ENCODE peak calls at places on chromosomes 5 and 9, in four cellular contexts. One of them, this sample, is unnamed.
A peak's percentile ranks its signal among the peaks of the same experiment; 100 is the strongest.

GRCh38 chr5:133245191-133246052 is 193.6 kb downstream of the HSPA4 start:
- DNase-seq in IMR-90: peak; percentile 99
- DNase-seq in HepG2: peak; percentile 40
- DNase-seq in AG10803: peak; percentile 69
- DNase-seq in this sample: peak; percentile 92

GRCh38 chr5:39420482-39421145 is 4.2 kb downstream of the DAB2 start:
- DNase-seq in IMR-90: peak; percentile 71
- DNase-seq in AG10803: peak; percentile 90
- DNase-seq in HepG2: no peak
- DNase-seq in this sample: peak; percentile 90

GRCh38 chr5:83993803-83994202 is 273.1 kb upstream of the HAPLN1 start:
- DNase-seq in AG10803: no peak
- DNase-seq in HepG2: no peak
- DNase-seq in IMR-90: peak; percentile 16
- DNase-seq in this sample: no peak

GRCh38 chr9:87276327-87276841 is 221.3 kb upstream of the DAPK1 start:
- DNase-seq in HepG2: no peak
- DNase-seq in IMR-90: peak; percentile 73
- DNase-seq in AG10803: peak; percentile 94
- DNase-seq in this sample: peak; percentile 92

GRCh38 chr5:31741496-31741895 is 102.6 kb downstream of the PDZD2 start:
- DNase-seq in AG10803: no peak
- DNase-seq in IMR-90: no peak
- DNase-seq in HepG2: no peak
- DNase-seq in this sample: no peak

GRCh38 chr5:110441035-110441434 is 285.4 kb downstream of the TMEM232 start:
- DNase-seq in IMR-90: peak; percentile 31
- DNase-seq in HepG2: peak; percentile 37
- DNase-seq in AG10803: peak; percentile 58
- DNase-seq in this sample: peak; percentile 40

GRCh38 chr9:91138760-91139159 is 223.0 kb downstream of the AUH start:
- DNase-seq in AG10803: peak; percentile 55
- DNase-seq in IMR-90: peak; percentile 93
- DNase-seq in HepG2: peak; percentile 54
- DNase-seq in this sample: no peak

GRCh38 chr5:5702934-5703333 is 280.5 kb downstream of the ICE1 start:
- DNase-seq in HepG2: no peak
- DNase-seq in AG10803: no peak
- DNase-seq in IMR-90: no peak
- DNase-seq in this sample: no peak

GRCh38 chr5:142235050-142235797 is 89.6 kb downstream of the SPRY4 start:
- DNase-seq in HepG2: no peak
- DNase-seq in AG10803: no peak
- DNase-seq in IMR-90: no peak
- DNase-seq in this sample: no peak

GRCh38 chr9:35914307-35914807 is 5.1 kb downstream of the SPAAR start:
- DNase-seq in IMR-90: peak; percentile 47
- DNase-seq in HepG2: peak; percentile 85
- DNase-seq in AG10803: peak; percentile 31
- DNase-seq in this sample: peak; percentile 70

GRCh38 chr9:116103976-116104820 is 49.4 kb upstream of the PAPPA start:
- DNase-seq in HepG2: no peak
- DNase-seq in AG10803: peak; percentile 44
- DNase-seq in IMR-90: peak; percentile 62
- DNase-seq in this sample: peak; percentile 28

GRCh38 chr5:1005904-1006655 is 2.5 kb upstream of the NKD2 start:
- DNase-seq in IMR-90: no peak
- DNase-seq in AG10803: no peak
- DNase-seq in HepG2: no peak
- DNase-seq in this sample: no peak

GRCh38 chr5:181164076-181164952 is 16.9 kb downstream of the OR2V2 start:
- DNase-seq in AG10803: peak; percentile 21
- DNase-seq in HepG2: no peak
- DNase-seq in IMR-90: peak; percentile 48
- DNase-seq in this sample: no peak

GRCh38 chr5:57338068-57338848 is 144.4 kb downstream of the ACTBL2 start:
- DNase-seq in IMR-90: no peak
- DNase-seq in HepG2: peak; percentile 71
- DNase-seq in AG10803: peak; percentile 15
- DNase-seq in this sample: peak; percentile 57

GRCh38 chr9:132169672-132170392 is 8.0 kb downstream of the NTNG2 start:
- DNase-seq in AG10803: peak; percentile 42
- DNase-seq in IMR-90: peak; percentile 51
- DNase-seq in HepG2: peak; percentile 26
- DNase-seq in this sample: peak; percentile 69

GRCh38 chr5:168477060-168477459 is 9.2 kb upstream of the RARS1 start:
- DNase-seq in AG10803: peak; percentile 80
- DNase-seq in IMR-90: peak; percentile 78
- DNase-seq in HepG2: no peak
- DNase-seq in this sample: peak; percentile 43

GRCh38 chr9:97943308-97943855 is 5.4 kb upstream of the HEMGN start:
- DNase-seq in IMR-90: no peak
- DNase-seq in AG10803: no peak
- DNase-seq in HepG2: no peak
- DNase-seq in this sample: no peak

GRCh38 chr5:8332666-8333444 is 463.9 kb downstream of the MTRR start:
- DNase-seq in IMR-90: no peak
- DNase-seq in AG10803: no peak
- DNase-seq in HepG2: no peak
- DNase-seq in this sample: no peak

GRCh38 chr5:154397652-154398406 is 48.0 kb upstream of the SAP30L start:
- DNase-seq in AG10803: no peak
- DNase-seq in HepG2: no peak
- DNase-seq in IMR-90: no peak
- DNase-seq in this sample: no peak

GRCh38 chr5:148205044-148205813 is 2.4 kb downstream of the SPINK6 start:
- DNase-seq in AG10803: no peak
- DNase-seq in HepG2: no peak
- DNase-seq in IMR-90: no peak
- DNase-seq in this sample: no peak

GRCh38 chr5:1800470-1801060 is 642 bp upstream of the NDUFS6 start:
- DNase-seq in AG10803: no peak
- DNase-seq in IMR-90: no peak
- DNase-seq in HepG2: peak; percentile 25
- DNase-seq in this sample: peak; percentile 32

GRCh38 chr5:169626779-169627178 is 10.3 kb upstream of the DOCK2 start:
- DNase-seq in HepG2: no peak
- DNase-seq in AG10803: peak; percentile 97
- DNase-seq in IMR-90: peak; percentile 95
- DNase-seq in this sample: peak; percentile 96

GRCh38 chr5:122907238-122907637 is 61.8 kb downstream of the SNX24 start:
- DNase-seq in IMR-90: peak; percentile 14
- DNase-seq in HepG2: no peak
- DNase-seq in AG10803: peak; percentile 58
- DNase-seq in this sample: peak; percentile 75

GRCh38 chr5:68027519-68027918 is 188.0 kb upstream of the PIK3R1 start:
- DNase-seq in AG10803: peak; percentile 97
- DNase-seq in IMR-90: peak; percentile 77
- DNase-seq in HepG2: no peak
- DNase-seq in this sample: peak; percentile 56

GRCh38 chr9:78539188-78539587 is 242.3 kb downstream of the PSAT1 start:
- DNase-seq in AG10803: no peak
- DNase-seq in HepG2: no peak
- DNase-seq in IMR-90: no peak
- DNase-seq in this sample: no peak

GRCh38 chr5:179194941-179195381 is 134.8 kb downstream of the ZNF354C start:
- DNase-seq in HepG2: no peak
- DNase-seq in AG10803: no peak
- DNase-seq in IMR-90: no peak
- DNase-seq in this sample: no peak

GRCh38 chr9:91073049-91073810 is 271.6 kb downstream of the SYK start:
- DNase-seq in IMR-90: no peak
- DNase-seq in AG10803: no peak
- DNase-seq in HepG2: no peak
- DNase-seq in this sample: no peak

GRCh38 chr9:113636165-113636564 is 172.6 kb downstream of the RGS3 start:
- DNase-seq in IMR-90: peak; percentile 91
- DNase-seq in HepG2: peak; percentile 55
- DNase-seq in AG10803: no peak
- DNase-seq in this sample: peak; percentile 45

GRCh38 chr5:152505442-152506042 is 100.5 kb upstream of the NMUR2 start:
- DNase-seq in AG10803: peak; percentile 59
- DNase-seq in IMR-90: peak; percentile 27
- DNase-seq in HepG2: peak; percentile 41
- DNase-seq in this sample: peak; percentile 67

GRCh38 chr5:6348476-6349000 is 29.8 kb downstream of the MED10 start:
- DNase-seq in HepG2: no peak
- DNase-seq in IMR-90: no peak
- DNase-seq in AG10803: no peak
- DNase-seq in this sample: no peak

GRCh38 chr5:71830626-71831539 is 111.8 kb downstream of the CARTPT start:
- DNase-seq in IMR-90: peak; percentile 83
- DNase-seq in AG10803: peak; percentile 90
- DNase-seq in HepG2: no peak
- DNase-seq in this sample: peak; percentile 90

GRCh38 chr5:6176294-6176693 is 202.1 kb downstream of the MED10 start:
- DNase-seq in AG10803: no peak
- DNase-seq in IMR-90: no peak
- DNase-seq in HepG2: no peak
- DNase-seq in this sample: no peak

GRCh38 chr9:132589148-132590036 is 7.0 kb downstream of the BARHL1 start:
- DNase-seq in HepG2: no peak
- DNase-seq in IMR-90: no peak
- DNase-seq in AG10803: no peak
- DNase-seq in this sample: no peak

GRCh38 chr9:5773324-5773999 is 59.5 kb downstream of the ERMP1 start:
- DNase-seq in AG10803: peak; percentile 34
- DNase-seq in IMR-90: no peak
- DNase-seq in HepG2: no peak
- DNase-seq in this sample: no peak
- TF ChIP-seq CTCF in AG10803: no peak
- TF ChIP-seq CTCF in IMR-90: no peak
- TF ChIP-seq CTCF in HepG2: peak; percentile 50
- TF ChIP-seq CTCF in this sample: peak; percentile 9

GRCh38 chr9:6759114-6759977 is 1.6 kb downstream of the KDM4C start:
- DNase-seq in HepG2: peak; percentile 32
- DNase-seq in AG10803: peak; percentile 89
- DNase-seq in IMR-90: peak; percentile 82
- DNase-seq in this sample: peak; percentile 88
- H3K4me3 ChIP-seq in HepG2: peak overlapping the region; percentile 95
- H3K4me3 ChIP-seq in AG10803: peak overlapping the region; percentile 93
- H3K4me3 ChIP-seq in IMR-90: peak overlapping the region; percentile 57
- H3K4me3 ChIP-seq in this sample: peak overlapping the region; percentile 94

GRCh38 chr5:95730730-95731570 is at the start of gene RHOBTB3:
- DNase-seq in HepG2: peak; percentile 79
- DNase-seq in AG10803: peak; percentile 94
- DNase-seq in IMR-90: peak; percentile 91
- DNase-seq in this sample: peak; percentile 96
- TF ChIP-seq CTCF in HepG2: peak; percentile 17
- TF ChIP-seq CTCF in AG10803: no peak
- TF ChIP-seq CTCF in IMR-90: no peak
- TF ChIP-seq CTCF in this sample: no peak

GRCh38 chr5:131225282-131225974 is 38.4 kb upstream of the CDC42SE2 start:
- DNase-seq in AG10803: no peak
- DNase-seq in HepG2: no peak
- DNase-seq in IMR-90: no peak
- DNase-seq in this sample: no peak

GRCh38 chr5:131228646-131229045 is 35.2 kb upstream of the CDC42SE2 start:
- DNase-seq in HepG2: no peak
- DNase-seq in AG10803: peak; percentile 6
- DNase-seq in IMR-90: no peak
- DNase-seq in this sample: no peak

GRCh38 chr5:131229623-131230022 is 34.2 kb upstream of the CDC42SE2 start:
- DNase-seq in HepG2: no peak
- DNase-seq in AG10803: no peak
- DNase-seq in IMR-90: no peak
- DNase-seq in this sample: no peak

GRCh38 chr5:131226899-131227298 is 37.0 kb upstream of the CDC42SE2 start:
- DNase-seq in IMR-90: peak; percentile 49
- DNase-seq in HepG2: no peak
- DNase-seq in AG10803: no peak
- DNase-seq in this sample: no peak

DNA sequence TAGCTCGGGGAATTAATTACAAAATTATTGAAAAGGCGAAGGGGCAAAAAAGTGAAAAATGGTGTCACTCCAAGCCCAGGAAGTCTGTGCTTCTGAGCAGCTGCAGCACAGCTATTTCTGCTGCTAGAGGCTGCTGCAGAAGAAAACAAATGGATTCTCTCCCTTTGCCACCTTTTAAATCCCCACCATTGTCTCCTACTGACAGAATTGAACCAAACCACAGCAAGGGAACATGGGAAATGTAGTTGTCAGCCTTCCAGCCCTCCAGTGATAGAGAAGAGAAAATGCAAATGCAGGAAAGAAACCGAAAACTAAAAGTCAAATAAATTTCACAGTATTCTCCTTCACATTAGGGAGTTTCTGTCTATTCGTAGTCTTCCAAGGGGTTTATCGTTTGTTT is 33.4 kb upstream of the CDC42SE2 start:
- DNase-seq in HepG2: peak; percentile 14
- DNase-seq in AG10803: no peak
- DNase-seq in IMR-90: no peak
- DNase-seq in this sample: no peak
- H3K4me3 ChIP-seq in HepG2: no peak overlapping the region
- H3K4me3 ChIP-seq in AG10803: no peak overlapping the region
- H3K4me3 ChIP-seq in IMR-90: no peak overlapping the region
- H3K4me3 ChIP-seq in this sample: no peak overlapping the region

DNA sequence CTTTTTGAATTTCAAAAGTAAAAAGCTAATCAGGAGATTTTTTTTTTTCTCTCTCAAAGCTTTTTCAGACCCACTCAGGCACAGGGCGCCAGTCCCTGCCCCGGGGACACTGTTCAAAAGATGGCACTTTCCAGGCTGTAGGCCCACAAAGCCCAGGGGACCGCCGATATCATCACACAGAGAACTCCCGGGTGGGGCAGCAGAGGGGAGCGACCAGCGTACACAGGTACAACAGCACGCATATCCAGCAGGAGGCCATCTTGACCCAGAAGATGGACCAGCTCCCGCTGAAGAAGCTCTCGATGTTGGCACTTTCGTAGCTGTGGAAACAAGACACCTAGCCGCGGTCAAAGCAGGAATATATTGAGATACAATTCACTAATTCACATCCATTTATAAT is 108.3 kb downstream of the THBS4 start:
- DNase-seq in AG10803: no peak
- DNase-seq in IMR-90: no peak
- DNase-seq in HepG2: no peak
- DNase-seq in this sample: no peak
- TF ChIP-seq CTCF in AG10803: no peak
- TF ChIP-seq CTCF in IMR-90: no peak
- TF ChIP-seq CTCF in HepG2: no peak
- TF ChIP-seq CTCF in this sample: no peak

DNA sequence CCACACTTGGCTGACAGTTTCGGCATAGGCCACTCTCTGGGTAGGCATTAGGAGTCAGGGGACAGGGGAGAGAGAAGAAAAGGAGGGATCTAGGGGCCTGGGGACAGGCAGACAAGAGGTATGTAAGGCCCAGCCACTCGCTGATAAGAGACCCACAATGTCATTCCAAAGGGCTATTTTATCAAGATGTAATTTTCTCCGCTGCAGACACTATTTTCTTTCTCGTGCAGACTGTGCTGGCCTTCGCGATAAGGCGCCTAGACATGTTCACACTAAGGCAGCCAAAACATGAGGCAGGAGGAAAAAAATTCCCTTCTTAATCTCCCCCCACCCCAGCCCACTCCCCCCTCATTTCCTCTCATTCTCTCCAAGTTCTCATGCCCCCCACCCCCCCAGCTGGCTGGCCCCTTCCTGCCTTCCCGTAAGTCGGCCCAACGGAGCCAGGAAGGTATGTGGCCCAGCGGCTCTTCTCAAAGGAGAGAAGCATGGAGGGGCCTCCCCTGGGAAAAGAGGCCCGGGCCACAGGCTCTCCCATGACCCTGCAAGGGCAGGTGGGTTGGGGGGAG is 44.9 kb upstream of the SYNPO start:
- DNase-seq in AG10803: no peak
- DNase-seq in HepG2: no peak
- DNase-seq in IMR-90: no peak
- DNase-seq in this sample: peak; percentile 51
- H3K4me3 ChIP-seq in AG10803: no peak overlapping the region
- H3K4me3 ChIP-seq in HepG2: no peak overlapping the region
- H3K4me3 ChIP-seq in IMR-90: no peak overlapping the region
- H3K4me3 ChIP-seq in this sample: no peak overlapping the region

This sample was measured in cardiac fibroblast.